ENCODE peak calls at places on chromosomes 16 and 17, in five cellular contexts. F is cardiac muscle cell; J is CD8-positive, alpha-beta T cell; S is thoracic aorta; L is adipocyte. R is an unnamed sample.

GRCh38 chr16:85573696-85574641 is 39.2 kb upstream of the GSE1 start:
- DNase-seq in F (peak; percentile 79), J (no peak), S (peak; percentile 65), L (peak; percentile 66), R (no peak)

GRCh38 chr17:74987909-74988711 is 678 bp downstream of the CDR2L start:
- DNase-seq in F (peak; percentile 73), J (no peak), S (peak; percentile 53), L (peak; percentile 94), R (no peak)

GRCh38 chr16:67396159-67396774 is 3.0 kb upstream of the TPPP3 start:
- DNase-seq in F (peak; percentile 81), J (no peak), S (peak; percentile 58), L (peak; percentile 48), R (no peak)

GRCh38 chr17:17119106-17119505 is 76.8 kb downstream of the MPRIP start:
- DNase-seq in F (no peak), J (no peak), S (no peak), L (no peak), R (no peak)

GRCh38 chr16:85195884-85196816 is 83.9 kb upstream of the CIBAR2 start:
- DNase-seq in F (no peak), J (no peak), S (no peak), L (no peak), R (no peak)

GRCh38 chr17:32267690-32268205 is 2.1 kb downstream of the RHBDL3 start:
- DNase-seq in F (peak; percentile 27), J (no peak), S (no peak), L (peak; percentile 29), R (no peak)

GRCh38 chr17:76736349-76737081 is 616 bp downstream of the SRSF2 start:
- DNase-seq in F (peak; percentile 85), J (peak; percentile 66), S (no peak), L (peak; percentile 87), R (peak; percentile 68)

GRCh38 chr16:57538235-57538711 is 1.9 kb upstream of the CCDC102A start:
- DNase-seq in F (no peak), J (no peak), S (no peak), L (no peak), R (no peak)

GRCh38 chr17:66354472-66354871 is 52.1 kb downstream of the PRKCA start:
- DNase-seq in F (no peak), J (no peak), S (no peak), L (no peak), R (no peak)

GRCh38 chr17:13746379-13746778 is 144.7 kb upstream of the HS3ST3A1 start:
- DNase-seq in F (peak; percentile 75), J (no peak), S (no peak), L (no peak), R (no peak)

GRCh38 chr16:89350701-89351380 is 133.3 kb downstream of the ZNF778 start:
- DNase-seq in F (no peak), J (no peak), S (no peak), L (no peak), R (peak; percentile 52)

GRCh38 chr16:27154573-27155521 is 48.5 kb upstream of the KDM8 start:
- DNase-seq in F (peak; percentile 62), J (peak; percentile 56), S (no peak), L (peak; percentile 69), R (peak; percentile 53)

GRCh38 chr17:17729620-17730249 is 48.5 kb downstream of the RAI1 start:
- DNase-seq in F (peak; percentile 45), J (peak; percentile 69), S (no peak), L (no peak), R (peak; percentile 56)

GRCh38 chr16:72162105-72162680 is 9.8 kb downstream of the PMFBP1 start:
- DNase-seq in F (no peak), J (no peak), S (no peak), L (no peak), R (no peak)

GRCh38 chr17:67491009-67491677 is 114.1 kb downstream of the PITPNC1 start:
- DNase-seq in F (no peak), J (no peak), S (peak; percentile 59), L (peak; percentile 99), R (no peak)

DNA sequence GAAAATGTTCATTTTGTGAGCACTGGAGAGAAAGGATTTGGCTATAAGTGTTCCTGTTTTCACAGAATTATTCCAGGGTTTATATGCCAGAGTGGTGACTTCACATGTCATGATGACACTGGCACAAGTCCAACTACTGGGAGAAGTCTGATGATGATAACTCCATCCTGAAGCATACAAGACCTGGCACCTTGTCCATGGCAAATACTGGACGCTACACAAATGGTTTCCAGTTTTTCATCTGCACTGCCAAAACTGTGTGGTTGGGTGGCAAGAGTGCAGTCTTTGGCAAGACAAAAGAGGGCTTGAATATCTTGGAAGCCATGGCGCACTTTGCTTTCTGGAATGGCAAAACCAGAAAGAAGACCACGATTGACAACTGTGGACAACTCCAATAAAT is 385.0 kb downstream of the CDH11 start:
- DNase-seq in F (no peak), J (no peak), S (peak; percentile 15), L (no peak), R (no peak)
- H3K9me3 ChIP-seq in F (no peaks in the 10 kb centered on the region), J (no peaks in the 10 kb centered on the region), S (no peaks in the 10 kb centered on the region), L (no peaks in the 10 kb centered on the region), R (no peaks in the 10 kb centered on the region)

DNA sequence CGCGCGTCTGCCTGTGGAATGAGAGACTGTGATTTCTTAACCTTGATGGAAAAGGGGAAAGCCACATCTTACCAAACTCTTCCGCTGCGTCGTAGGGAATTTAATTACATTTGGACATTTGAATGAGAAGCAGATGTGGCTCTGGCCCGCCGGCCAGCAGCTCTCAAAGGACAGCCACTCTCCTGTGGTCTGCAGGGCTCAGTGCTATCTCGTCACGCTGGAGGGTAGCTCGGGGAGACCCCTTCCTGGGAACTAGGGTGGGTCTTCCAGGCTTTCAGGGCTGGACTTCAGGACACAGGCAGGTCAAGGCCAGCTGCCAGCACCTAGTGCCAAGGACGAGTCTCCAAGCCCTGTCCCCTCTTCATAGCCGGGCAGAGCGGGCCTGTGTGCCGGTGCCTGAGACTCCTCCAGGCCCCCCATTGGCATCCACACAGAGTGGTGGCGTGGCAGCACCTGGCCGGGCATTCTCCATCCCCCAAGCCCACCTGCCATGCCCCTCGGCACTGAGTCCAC is 15.9 kb upstream of the TBX2 start:
- DNase-seq in F (no peak), J (no peak), S (no peak), L (peak; percentile 74), R (no peak)
- H3K4me1 ChIP-seq in F (peaks cover 60% of the 10 kb centered on the region), J (no peaks in the 10 kb centered on the region), S (no peaks in the 10 kb centered on the region), L (peaks cover 23% of the 10 kb centered on the region), R (no peaks in the 10 kb centered on the region)

GRCh38 chr17:44827863-44828262 is 2.2 kb downstream of the GJC1 start:
- DNase-seq in F (no peak), J (no peak), S (no peak), L (peak; percentile 43), R (no peak)
- H3K27me3 ChIP-seq in F (no peaks in the 10 kb centered on the region), J (peaks cover 27% of the 10 kb centered on the region), S (no peaks in the 10 kb centered on the region), L (no peaks in the 10 kb centered on the region), R (peaks cover 49% of the 10 kb centered on the region)

DNA sequence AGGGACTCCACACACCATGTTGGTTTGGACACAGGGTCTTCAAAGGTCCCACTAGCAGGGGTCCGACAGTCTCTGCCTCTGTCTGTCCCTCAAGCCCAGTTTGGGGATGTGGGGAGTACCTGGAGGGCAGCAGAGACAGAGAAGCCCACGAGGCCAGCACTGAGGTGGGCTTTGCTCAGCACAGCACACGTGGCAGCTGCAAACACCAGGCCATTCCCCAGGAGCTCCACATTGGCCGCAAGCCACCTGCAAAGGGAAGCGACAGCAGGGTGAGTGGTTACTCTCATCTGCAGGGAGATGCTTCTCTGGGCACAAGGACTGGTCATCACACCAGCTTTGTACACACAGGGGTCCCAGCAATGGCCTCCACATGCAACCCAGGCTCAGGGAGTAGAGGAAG is 62.0 kb downstream of the ABCC6 start:
- DNase-seq in F (no peak), J (no peak), S (no peak), L (no peak), R (no peak)
- H3K9me3 ChIP-seq in F (peaks cover 3% of the 10 kb centered on the region), J (peaks cover 10% of the 10 kb centered on the region), S (no peaks in the 10 kb centered on the region), L (peaks cover 15% of the 10 kb centered on the region), R (peaks cover 18% of the 10 kb centered on the region)

GRCh38 chr16:3057181-3058166 is 8.0 kb upstream of the IL32 start:
- DNase-seq in F (no peak), J (peak; percentile 24), S (no peak), L (no peak), R (peak; percentile 44)
- H3K4me1 ChIP-seq in F (no peaks in the 10 kb centered on the region), J (peaks cover 38% of the 10 kb centered on the region), S (peaks cover 20% of the 10 kb centered on the region), L (peaks cover 8% of the 10 kb centered on the region), R (peaks cover 63% of the 10 kb centered on the region)

GRCh38 chr16:776824-777223 is 11.4 kb downstream of the RPUSD1 start:
- DNase-seq in F (no peak), J (no peak), S (no peak), L (no peak), R (no peak)

GRCh38 chr16:777826-778225 is 10.4 kb downstream of the RPUSD1 start:
- DNase-seq in F (peak; percentile 70), J (no peak), S (no peak), L (peak; percentile 8), R (no peak)

GRCh38 chr16:775236-775796 is 12.9 kb downstream of the RPUSD1 start:
- DNase-seq in F (no peak), J (no peak), S (no peak), L (no peak), R (no peak)

GRCh38 chr16:772959-773358 is 12.4 kb downstream of the MSLN start:
- DNase-seq in F (no peak), J (no peak), S (no peak), L (no peak), R (no peak)

GRCh38 chr16:774086-775001 is 13.8 kb downstream of the MSLN start:
- DNase-seq in F (no peak), J (no peak), S (no peak), L (no peak), R (no peak)
- H3K27me3 ChIP-seq in F (no peaks in the 10 kb centered on the region), J (no peaks in the 10 kb centered on the region), S (no peaks in the 10 kb centered on the region), L (peaks cover 24% of the 10 kb centered on the region), R (no peaks in the 10 kb centered on the region)

GRCh38 chr17:10668771-10669170 is 11.7 kb upstream of the MYH3 start:
- DNase-seq in F (no peak), J (no peak), S (no peak), L (peak; percentile 32), R (no peak)

GRCh38 chr17:10674696-10675095 is 17.6 kb upstream of the MYH3 start:
- DNase-seq in F (no peak), J (no peak), S (no peak), L (no peak), R (no peak)

DNA sequence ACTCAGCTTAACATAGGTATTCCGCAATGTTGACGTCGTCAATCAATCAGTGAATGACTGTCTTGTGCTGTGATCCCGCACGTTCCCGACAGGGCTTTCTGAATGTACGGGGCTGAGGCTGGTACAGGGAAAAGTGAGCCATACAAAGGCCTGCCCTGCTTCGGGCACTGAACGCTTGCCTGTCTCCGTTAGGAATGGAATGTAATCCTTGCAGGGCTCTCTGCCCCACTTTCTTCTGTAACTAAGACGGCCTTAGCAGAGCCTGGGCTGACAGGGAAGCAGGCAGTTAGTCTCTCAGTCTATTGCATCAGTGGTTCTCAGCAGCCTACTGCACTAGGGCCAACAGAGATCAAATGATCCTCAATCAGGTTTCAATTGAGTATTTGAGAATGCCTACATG is 16.2 kb upstream of the MYH3 start:
- DNase-seq in F (no peak), J (no peak), S (no peak), L (no peak), R (no peak)
- H3K9me3 ChIP-seq in F (no peaks in the 10 kb centered on the region), J (no peaks in the 10 kb centered on the region), S (no peaks in the 10 kb centered on the region), L (no peaks in the 10 kb centered on the region), R (no peaks in the 10 kb centered on the region)

GRCh38 chr16:9096416-9096952 is 5.0 kb downstream of the HAPSTR1 start:
- DNase-seq in F (no peak), J (no peak), S (no peak), L (no peak), R (no peak)
- H3K4me1 ChIP-seq in F (peaks cover 46% of the 10 kb centered on the region), J (peaks cover 84% of the 10 kb centered on the region), S (peaks cover 84% of the 10 kb centered on the region), L (peaks cover 65% of the 10 kb centered on the region), R (peaks cover 85% of the 10 kb centered on the region)